ENCODE peak calls at places on chromosomes 2 and 18, in ten cellular contexts. Z is A549, S is gastrocnemius medialis, O is spleen, M is heart left ventricle, I is ovary, W is adrenal gland, Y is tibial nerve, A is Peyer's patch, D is IMR-90. T is an unnamed sample.

GRCh38 chr18:69648486-69648885 is 247.8 kb downstream of the DOK6 start:
- DNase-seq in W (no peak), D (no peak), Y (no peak), M (no peak), O (no peak), S (no peak), I (no peak), Z (no peak), A (no peak), T (no peak)

GRCh38 chr2:165572155-165572554 is 102.7 kb downstream of the CSRNP3 start:
- DNase-seq in Y (no peak), Z (no peak), S (no peak), M (no peak), I (no peak), D (no peak), A (no peak), W (no peak), O (no peak), T (no peak)

GRCh38 chr18:47888156-47888555 is 42.3 kb downstream of the SMAD2 start:
- DNase-seq in W (no peak), Z (no peak), I (no peak), Y (no peak), O (no peak), A (no peak), M (no peak), D (no peak), S (no peak), T (no peak)

GRCh38 chr18:45730832-45731545 is 7.0 kb downstream of the SLC14A1 start:
- DNase-seq in A (no peak), D (peak; percentile 86), W (no peak), M (no peak), O (no peak), Z (peak; percentile 70), S (no peak), Y (no peak), I (no peak), T (no peak)

GRCh38 chr2:191800874-191801273 is 46.0 kb downstream of the CAVIN2 start:
- DNase-seq in D (peak; percentile 20), O (no peak), M (no peak), I (no peak), W (no peak), Y (no peak), S (no peak), Z (no peak), A (no peak), T (no peak)

GRCh38 chr18:48002933-48003365 is 72.5 kb upstream of the SMAD2 start:
- DNase-seq in S (peak; percentile 42), O (peak; percentile 87), D (peak; percentile 7), Y (no peak), M (peak; percentile 77), W (peak; percentile 96), A (peak; percentile 80), I (no peak), Z (peak; percentile 97), T (no peak)

GRCh38 chr2:230124792-230125452 is 56.2 kb upstream of the SLC16A14 start:
- DNase-seq in W (no peak), D (no peak), I (no peak), Z (no peak), O (peak; percentile 85), S (peak; percentile 24), A (peak; percentile 65), M (peak; percentile 25), Y (no peak), T (no peak)

GRCh38 chr18:35756506-35757117 is 175.1 kb downstream of the GALNT1 start:
- DNase-seq in A (peak; percentile 76), Z (peak; percentile 40), M (peak; percentile 50), O (no peak), I (no peak), S (no peak), D (peak; percentile 59), W (peak; percentile 58), Y (peak; percentile 34), T (no peak)

GRCh38 chr2:197092431-197092830 is 165.9 kb upstream of the PGAP1 start:
- DNase-seq in A (no peak), Z (no peak), W (peak; percentile 56), I (peak; percentile 45), O (no peak), D (peak; percentile 92), S (no peak), Y (peak; percentile 45), M (no peak), T (peak; percentile 83)

GRCh38 chr18:59704146-59704545 is 6.9 kb upstream of the CCBE1 start:
- DNase-seq in M (no peak), W (no peak), A (no peak), S (no peak), O (no peak), Z (no peak), I (no peak), D (no peak), Y (no peak), T (no peak)

DNA sequence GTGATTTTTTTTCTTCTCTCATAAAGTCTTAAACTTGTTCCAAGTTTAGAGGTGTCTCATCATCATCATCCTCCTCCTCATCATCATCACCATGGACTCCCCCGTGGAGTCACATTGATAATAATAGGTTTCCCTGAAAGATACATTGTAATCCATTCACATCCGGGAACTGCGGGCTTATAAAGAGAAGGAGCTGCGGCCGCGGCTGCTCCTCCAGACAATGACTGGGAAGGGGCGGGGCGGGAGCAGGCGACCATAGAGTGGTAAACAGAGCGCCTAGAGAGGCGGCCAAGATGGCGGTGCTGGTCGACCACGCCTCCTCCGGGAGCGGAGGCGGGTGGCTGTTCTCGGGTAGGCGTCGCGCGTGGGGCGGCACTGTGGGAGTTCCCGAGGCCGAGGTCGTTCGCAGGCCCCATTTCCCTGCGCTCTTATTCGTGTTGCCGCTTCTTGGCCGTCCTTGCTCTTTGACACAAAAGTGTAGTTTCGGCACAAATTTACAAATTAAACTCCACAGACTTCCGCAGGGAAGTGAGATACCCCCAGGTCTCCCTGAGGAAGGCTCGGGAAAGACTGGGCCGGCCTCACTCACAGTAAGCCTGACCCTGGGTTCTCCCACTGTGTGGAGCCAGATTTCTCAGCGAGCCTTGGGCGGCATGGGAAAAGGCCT is 1.8 kb upstream of the TCF4 start:
- DNase-seq in Y (peak; percentile 96), W (peak; percentile 98), I (peak; percentile 98), A (peak; percentile 95), M (peak; percentile 97), O (peak; percentile 98), S (peak; percentile 95), Z (peak; percentile 93), D (peak; percentile 96), T (peak; percentile 97)
- TF ChIP-seq POLR2A in Y (peak; percentile 61), W (peak; percentile 69), I (peak; percentile 42), A (peak; percentile 18), M (no peak), O (peak; percentile 10), S (peak; percentile 74), Z (peak; percentile 89), D (peak; percentile 88), T (peak; percentile 44)

DNA sequence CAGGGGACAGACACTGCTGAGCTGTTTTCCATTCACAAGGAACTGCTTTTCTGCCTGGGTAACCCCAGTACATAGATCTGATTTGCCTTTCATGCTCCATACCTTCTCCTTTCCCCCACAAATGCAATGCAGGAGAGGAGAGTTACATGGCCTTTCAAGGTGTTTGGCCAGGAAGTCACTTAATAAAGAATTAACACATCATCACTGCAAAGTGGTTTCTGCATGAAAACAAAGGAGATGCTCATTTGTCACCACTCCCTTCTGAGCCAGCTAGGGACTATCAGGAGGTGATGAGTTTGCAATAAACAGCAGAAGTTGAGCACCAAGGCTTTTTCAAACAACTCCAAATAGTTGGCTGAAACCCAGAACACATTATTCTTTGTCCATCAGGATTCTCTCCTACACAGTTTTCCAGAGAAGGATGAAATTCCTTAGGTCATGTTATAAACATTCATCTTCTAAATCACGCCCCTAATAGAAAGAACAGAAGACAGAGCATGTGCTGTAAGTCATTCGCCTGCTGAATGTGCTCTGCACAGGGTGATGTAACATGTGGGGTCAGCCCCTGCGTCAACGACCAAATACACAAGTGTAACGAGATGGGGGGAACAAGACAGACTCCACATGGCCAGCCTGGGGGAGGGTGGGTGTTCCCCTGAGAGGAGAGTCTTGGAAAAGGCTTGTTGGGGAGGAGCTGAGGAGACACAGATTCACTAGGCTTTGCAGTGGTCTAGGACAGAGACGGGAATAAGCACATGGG is 87.3 kb upstream of the RMDN2 start:
- DNase-seq in O (no peak), D (peak; percentile 92), M (peak; percentile 31), Y (no peak), W (peak; percentile 15), S (no peak), Z (no peak), A (no peak), I (no peak), T (peak; percentile 92)
- H3K27ac ChIP-seq in O (no peak overlapping the region), D (peak overlapping the region; percentile 78), M (no peak overlapping the region), Y (no peak overlapping the region), W (no peak overlapping the region), S (no peak overlapping the region), Z (no peak overlapping the region), A (no peak overlapping the region), I (no peak overlapping the region), T (peak overlapping the region; percentile 80)

DNA sequence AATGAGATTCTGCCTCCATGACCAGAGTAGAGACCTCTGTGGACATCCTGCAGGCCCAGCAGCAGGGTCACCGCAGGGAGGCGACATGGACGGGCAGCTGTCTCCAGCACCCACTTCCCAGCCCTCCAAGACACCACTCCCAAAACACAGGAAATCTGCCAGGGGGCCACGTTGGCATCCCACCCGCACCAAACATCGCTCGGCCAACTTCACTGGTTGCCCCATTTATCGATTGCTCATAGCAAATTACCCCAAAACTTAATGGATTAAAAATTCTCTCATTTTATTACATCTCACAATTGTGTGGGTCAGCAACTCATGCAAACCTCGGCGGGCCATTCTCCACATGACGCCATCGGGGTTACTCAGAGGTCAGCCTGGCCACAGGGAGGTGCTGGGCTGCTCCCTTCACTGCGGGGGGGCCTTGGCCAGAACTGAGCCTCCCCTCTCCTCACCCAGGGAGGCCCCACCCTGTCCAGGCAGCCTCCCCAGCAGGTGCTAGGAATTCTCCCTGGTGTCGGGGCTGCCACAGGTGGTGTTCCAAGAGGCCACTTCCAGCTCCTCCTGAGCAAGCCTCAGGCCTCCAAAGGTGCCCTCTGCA is 420.7 kb upstream of the MYT1L start:
- DNase-seq in D (no peak), A (no peak), W (no peak), O (peak; percentile 56), I (no peak), Y (no peak), Z (no peak), M (no peak), S (no peak), T (no peak)
- H3K9me3 ChIP-seq in D (peaks cover 55% of the 10 kb centered on the region), A (no peaks in the 10 kb centered on the region), W (no peaks in the 10 kb centered on the region), O (peaks cover 45% of the 10 kb centered on the region), I (no peaks in the 10 kb centered on the region), Y (peaks cover 21% of the 10 kb centered on the region), Z (peaks cover 5% of the 10 kb centered on the region), M (no peaks in the 10 kb centered on the region), S (no peaks in the 10 kb centered on the region), T (no peaks in the 10 kb centered on the region)

DNA sequence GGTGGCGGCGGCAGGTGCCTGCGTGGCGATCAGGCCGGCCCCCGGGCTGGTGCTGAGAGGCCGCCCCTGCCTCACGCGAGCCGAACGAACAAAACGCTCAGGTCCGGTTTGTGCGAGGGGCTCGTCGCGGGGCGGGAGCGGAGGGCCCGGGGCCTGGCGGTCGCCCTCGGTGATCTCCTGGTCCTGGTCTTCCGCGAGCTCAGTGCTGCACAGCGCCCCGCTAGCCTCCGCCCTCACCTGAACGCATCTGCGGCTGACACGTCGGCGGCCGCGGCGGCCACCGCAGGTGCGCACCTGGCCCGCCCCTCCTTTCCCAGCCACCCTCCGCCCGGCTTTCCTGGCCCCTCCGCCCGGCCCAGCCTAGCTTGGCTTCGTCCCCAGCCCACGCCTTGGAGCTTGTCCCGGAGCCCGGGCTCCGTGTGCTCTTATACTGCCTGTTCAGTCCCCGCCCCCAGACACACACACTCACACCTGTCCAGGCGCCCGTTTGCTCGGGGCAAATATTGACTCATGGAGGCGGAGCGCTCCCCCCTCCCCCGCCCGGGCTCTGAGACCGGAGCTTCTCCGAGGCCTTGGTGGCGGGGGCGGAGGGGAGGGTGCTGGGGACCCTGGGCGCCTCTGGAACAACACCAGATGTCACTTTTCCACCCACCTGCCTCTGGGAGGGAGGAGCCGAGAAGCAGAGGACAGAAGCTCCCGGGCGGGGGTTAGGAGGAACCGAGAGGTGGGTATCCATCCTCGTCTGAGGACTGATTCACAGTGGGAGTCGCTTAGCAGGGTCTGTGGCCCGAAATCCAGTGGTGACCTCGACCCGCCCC is 8.6 kb upstream of the CRYBA2 start:
- DNase-seq in A (peak; percentile 92), W (peak; percentile 75), D (no peak), I (no peak), M (no peak), O (no peak), Z (no peak), Y (no peak), S (no peak), T (no peak)
- TF ChIP-seq POLR2A in A (peak; percentile 96), W (peak; percentile 19), D (no peak), I (no peak), M (no peak), O (no peak), Z (no peak), Y (no peak), S (no peak), T (no peak)

T was measured in uterus.